ENCODE peak calls at places on chromosomes 11 and 22, in eight cellular contexts. B, P, L, E, W, V, S and I are unnamed samples.

GRCh38 chr11:74307409-74307808 is 4.0 kb downstream of the P4HA3 start:
- DNase-seq in B (no peak), P (no peak), L (no peak), E (peak), W (no peak), V (no peak), S (no peak), I (no peak)

GRCh38 chr11:124536520-124536919 is 6.9 kb downstream of the OR8B12 start:
- DNase-seq in B (peak), P (no peak), L (no peak), E (peak), W (peak), V (no peak), S (no peak), I (peak)

GRCh38 chr11:72754544-72755155 is 2.4 kb upstream of the ARAP1 start:
- DNase-seq in B (no peak), P (no peak), L (no peak), E (no peak), W (no peak), V (no peak), S (no peak), I (no peak)

GRCh38 chr11:44943696-44944095 is 7.0 kb downstream of the TP53I11 start:
- DNase-seq in B (no peak), P (no peak), L (peak), E (no peak), W (no peak), V (no peak), S (no peak), I (peak)

GRCh38 chr11:45662096-45662664 is 3.2 kb downstream of the CHST1 start:
- DNase-seq in B (no peak), P (no peak), L (no peak), E (no peak), W (no peak), V (no peak), S (no peak), I (no peak)

GRCh38 chr11:79208126-79208525 is 232.7 kb downstream of the TENM4 start:
- DNase-seq in B (no peak), P (no peak), L (no peak), E (no peak), W (no peak), V (no peak), S (no peak), I (no peak)

GRCh38 chr22:45211435-45211834 is 29.3 kb downstream of the KIAA0930 start:
- DNase-seq in B (no peak), P (no peak), L (no peak), E (no peak), W (no peak), V (no peak), S (no peak), I (no peak)

GRCh38 chr22:23110190-23110921 is 31.4 kb downstream of the RSPH14 start:
- DNase-seq in B (peak), P (no peak), L (peak), E (peak), W (no peak), V (no peak), S (no peak), I (peak)

GRCh38 chr22:45413368-45414211 is at the start of the genes RIBC2 and SMC1B:
- DNase-seq in B (no peak), P (peak), L (peak), E (peak), W (peak), V (peak), S (peak), I (peak)

GRCh38 chr11:28526406-28526751 is 418.2 kb downstream of the METTL15 start:
- DNase-seq in B (no peak), P (no peak), L (no peak), E (peak), W (no peak), V (no peak), S (no peak), I (no peak)

GRCh38 chr11:19849947-19850593 is 137.4 kb downstream of the NAV2 start:
- DNase-seq in B (no peak), P (no peak), L (peak), E (no peak), W (no peak), V (no peak), S (no peak), I (no peak)

GRCh38 chr11:93570759-93571413 is 27.7 kb upstream of the SMCO4 start:
- DNase-seq in B (peak), P (no peak), L (no peak), E (peak), W (no peak), V (no peak), S (peak), I (no peak)

GRCh38 chr22:31083923-31084810 is 3.0 kb downstream of the SMTN start:
- DNase-seq in B (no peak), P (no peak), L (peak), E (no peak), W (no peak), V (no peak), S (no peak), I (no peak)

GRCh38 chr11:96061730-96062524 is 138.0 kb upstream of the MTMR2 start:
- DNase-seq in B (peak), P (no peak), L (no peak), E (peak), W (no peak), V (peak), S (no peak), I (no peak)

GRCh38 chr11:43944761-43945311 is 2.4 kb downstream of the C11orf96 start:
- DNase-seq in B (peak), P (peak), L (peak), E (peak), W (no peak), V (peak), S (peak), I (no peak)

GRCh38 chr11:8956860-8957259 is 7.4 kb downstream of the TMEM9B start:
- DNase-seq in B (no peak), P (no peak), L (no peak), E (peak), W (no peak), V (no peak), S (no peak), I (no peak)

GRCh38 chr11:67252831-67253239 is 13.4 kb upstream of the GRK2 start:
- DNase-seq in B (peak), P (no peak), L (no peak), E (peak), W (no peak), V (peak), S (no peak), I (no peak)

GRCh38 chr11:44604171-44604581 is 38.7 kb downstream of the CD82 start:
- DNase-seq in B (peak), P (no peak), L (peak), E (peak), W (no peak), V (no peak), S (no peak), I (peak)

GRCh38 chr11:1782831-1783724 is 19.4 kb upstream of the CTSD start:
- DNase-seq in B (peak), P (no peak), L (no peak), E (peak), W (no peak), V (no peak), S (peak), I (no peak)

GRCh38 chr11:111305403-111305802 is 7.1 kb downstream of the POU2AF3 start:
- DNase-seq in B (no peak), P (no peak), L (no peak), E (no peak), W (no peak), V (no peak), S (no peak), I (no peak)